ENCODE peak calls at places on chromosomes 1 and 21, in seven cellular contexts. One of them, this sample, is unnamed.

GRCh38 chr1:101178688-101179491 is 57.9 kb upstream of the S1PR1 start:
- DNase-seq in HepG2: no peak
- DNase-seq in K562: no peak
- DNase-seq in GM12878: peak; percentile 80
- DNase-seq in HCT116: no peak
- DNase-seq in Panc1: no peak
- DNase-seq in H1: no peak
- DNase-seq in this sample: no peak

GRCh38 chr1:201593200-201593828 is 54.4 kb downstream of the NAV1 start:
- DNase-seq in HCT116: no peak
- DNase-seq in K562: no peak
- DNase-seq in GM12878: no peak
- DNase-seq in Panc1: peak; percentile 28
- DNase-seq in HepG2: no peak
- DNase-seq in H1: no peak
- DNase-seq in this sample: peak; percentile 71

GRCh38 chr1:218548764-218549163 is 203.6 kb downstream of the TGFB2 start:
- DNase-seq in HepG2: no peak
- DNase-seq in K562: no peak
- DNase-seq in HCT116: no peak
- DNase-seq in Panc1: no peak
- DNase-seq in H1: no peak
- DNase-seq in GM12878: no peak
- DNase-seq in this sample: no peak

GRCh38 chr1:55560246-55560645 is 345.1 kb upstream of the USP24 start:
- DNase-seq in H1: no peak
- DNase-seq in K562: no peak
- DNase-seq in HepG2: no peak
- DNase-seq in GM12878: no peak
- DNase-seq in Panc1: no peak
- DNase-seq in HCT116: no peak
- DNase-seq in this sample: no peak

GRCh38 chr1:30198805-30199403 is 524.5 kb downstream of the MATN1 start:
- DNase-seq in HepG2: no peak
- DNase-seq in H1: no peak
- DNase-seq in GM12878: no peak
- DNase-seq in K562: no peak
- DNase-seq in Panc1: no peak
- DNase-seq in HCT116: no peak
- DNase-seq in this sample: no peak

GRCh38 chr1:145885738-145886287 is at the start of gene ANKRD35:
- DNase-seq in HepG2: peak; percentile 63
- DNase-seq in K562: peak; percentile 95
- DNase-seq in H1: peak; percentile 90
- DNase-seq in GM12878: no peak
- DNase-seq in HCT116: peak; percentile 22
- DNase-seq in Panc1: no peak
- DNase-seq in this sample: peak; percentile 95

GRCh38 chr1:200628223-200628868 is 7.8 kb upstream of the KIF14 start:
- DNase-seq in HCT116: no peak
- DNase-seq in H1: no peak
- DNase-seq in GM12878: peak; percentile 89
- DNase-seq in K562: no peak
- DNase-seq in HepG2: no peak
- DNase-seq in Panc1: no peak
- DNase-seq in this sample: no peak

GRCh38 chr1:242523968-242524570 is 428 bp downstream of the PLD5 start:
- DNase-seq in H1: peak; percentile 85
- DNase-seq in HepG2: no peak
- DNase-seq in GM12878: no peak
- DNase-seq in K562: peak; percentile 58
- DNase-seq in Panc1: no peak
- DNase-seq in HCT116: no peak
- DNase-seq in this sample: peak; percentile 94

DNA sequence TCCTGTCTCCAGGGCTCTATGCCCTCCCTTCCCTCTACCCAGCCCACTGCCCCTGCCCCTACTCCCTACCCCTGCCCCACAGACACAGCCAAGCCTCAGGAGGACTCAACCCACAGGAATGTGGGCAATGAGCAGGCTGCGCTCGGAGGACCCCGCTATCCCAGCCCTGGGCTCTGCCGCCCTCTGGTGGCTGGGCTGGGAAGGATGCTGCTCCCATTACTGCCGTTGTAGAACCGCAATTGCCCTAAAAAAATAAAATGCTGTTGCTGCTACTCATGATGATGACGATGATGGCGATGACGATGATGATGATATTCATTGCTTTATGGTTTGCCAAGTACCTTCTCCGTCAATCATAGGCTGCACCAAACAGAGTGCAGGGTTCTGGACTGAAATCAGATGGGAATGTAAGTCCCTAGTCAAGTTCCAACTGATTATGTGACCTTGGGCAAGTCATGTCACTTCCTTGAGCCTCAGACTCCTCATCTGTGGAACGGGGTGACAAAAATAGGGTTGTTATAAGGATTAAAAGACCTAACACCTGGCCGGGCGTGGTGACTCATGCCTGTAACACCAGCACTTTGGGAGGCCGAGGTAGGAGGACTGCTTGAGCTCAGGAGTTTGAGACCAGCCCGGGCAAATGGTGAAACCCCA is 24.6 kb downstream of the ARHGEF19 start:
- DNase-seq in HCT116: no peak
- DNase-seq in GM12878: no peak
- DNase-seq in Panc1: peak; percentile 86
- DNase-seq in HepG2: peak; percentile 52
- DNase-seq in K562: peak; percentile 95
- DNase-seq in H1: peak; percentile 95
- DNase-seq in this sample: peak; percentile 86
- TF ChIP-seq SIN3A in HCT116: no peak
- TF ChIP-seq SIN3A in GM12878: no peak
- TF ChIP-seq SIN3A in Panc1: no peak
- TF ChIP-seq SIN3A in HepG2: no peak
- TF ChIP-seq SIN3A in K562: no peak
- TF ChIP-seq SIN3A in H1: no peak
- TF ChIP-seq SIN3A in this sample: no peak

DNA sequence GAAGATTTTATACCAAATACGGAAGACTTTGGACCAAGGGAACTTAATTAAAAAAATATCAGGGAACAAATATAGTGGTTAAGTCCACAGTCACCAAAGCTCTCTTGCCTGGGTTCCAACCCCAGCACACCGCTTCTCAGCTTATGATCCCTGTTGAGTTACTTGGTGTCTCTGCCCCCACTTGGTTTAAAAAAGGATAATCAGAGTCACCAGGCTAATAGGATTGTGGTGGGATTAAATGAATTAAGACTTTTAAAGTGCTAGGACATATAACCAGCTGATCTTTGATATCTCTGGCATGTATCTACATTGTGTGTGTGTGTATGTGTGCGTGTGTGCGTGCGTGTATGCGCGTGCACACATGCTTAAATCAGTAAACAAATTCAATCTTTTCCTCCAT is 474.7 kb upstream of the DAB1 start:
- DNase-seq in K562: no peak
- DNase-seq in HepG2: no peak
- DNase-seq in GM12878: no peak
- DNase-seq in Panc1: no peak
- DNase-seq in HCT116: no peak
- DNase-seq in H1: no peak
- DNase-seq in this sample: no peak
- H3K27ac ChIP-seq in K562: no peak overlapping the region
- H3K27ac ChIP-seq in HepG2: no peak overlapping the region
- H3K27ac ChIP-seq in GM12878: no peak overlapping the region
- H3K27ac ChIP-seq in Panc1: no peak overlapping the region
- H3K27ac ChIP-seq in HCT116: no peak overlapping the region
- H3K27ac ChIP-seq in H1: no peak overlapping the region
- H3K27ac ChIP-seq in this sample: no peak overlapping the region

DNA sequence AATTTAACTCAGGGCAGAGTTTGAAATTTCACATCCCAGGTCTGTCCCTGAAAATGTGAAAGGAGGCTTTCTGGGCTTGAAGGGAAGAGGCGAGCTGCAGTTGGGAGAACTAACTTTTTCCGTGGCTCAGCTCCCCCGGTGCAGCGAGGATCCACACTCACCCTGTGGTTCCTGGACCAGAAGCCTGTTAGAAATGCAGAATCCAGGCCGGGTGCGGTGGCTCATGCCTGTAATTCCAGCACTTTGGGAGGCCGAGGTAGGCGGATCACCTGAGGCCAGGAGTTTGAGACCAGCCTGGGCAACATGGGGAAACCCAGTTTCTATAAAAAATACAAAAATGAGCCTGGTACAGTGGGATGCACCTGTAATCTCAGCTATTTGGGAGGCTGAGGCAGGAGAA is 2.9 kb upstream of the DHRS3 start:
- DNase-seq in Panc1: no peak
- DNase-seq in HepG2: no peak
- DNase-seq in K562: no peak
- DNase-seq in HCT116: no peak
- DNase-seq in H1: no peak
- DNase-seq in GM12878: no peak
- DNase-seq in this sample: no peak
- TF ChIP-seq SIN3A in Panc1: no peak
- TF ChIP-seq SIN3A in HepG2: no peak
- TF ChIP-seq SIN3A in K562: no peak
- TF ChIP-seq SIN3A in HCT116: no peak
- TF ChIP-seq SIN3A in H1: no peak
- TF ChIP-seq SIN3A in GM12878: no peak
- TF ChIP-seq SIN3A in this sample: no peak

GRCh38 chr21:36419996-36420395 is 34.8 kb downstream of the CHAF1B start:
- DNase-seq in K562: peak; percentile 89
- DNase-seq in Panc1: no peak
- DNase-seq in HepG2: peak; percentile 63
- DNase-seq in HCT116: peak; percentile 77
- DNase-seq in H1: peak; percentile 79
- DNase-seq in GM12878: no peak
- DNase-seq in this sample: peak; percentile 85

GRCh38 chr21:36422279-36423098 is 37.3 kb downstream of the CHAF1B start:
- DNase-seq in H1: peak; percentile 85
- DNase-seq in HepG2: peak; percentile 40
- DNase-seq in K562: peak; percentile 90
- DNase-seq in HCT116: peak; percentile 34
- DNase-seq in Panc1: no peak
- DNase-seq in GM12878: no peak
- DNase-seq in this sample: peak; percentile 59

GRCh38 chr21:36415375-36415774 is 30.2 kb downstream of the CHAF1B start:
- DNase-seq in HCT116: no peak
- DNase-seq in Panc1: no peak
- DNase-seq in H1: no peak
- DNase-seq in K562: no peak
- DNase-seq in GM12878: no peak
- DNase-seq in HepG2: no peak
- DNase-seq in this sample: no peak

GRCh38 chr21:36420571-36421339 is 35.6 kb downstream of the CHAF1B start:
- DNase-seq in HepG2: no peak
- DNase-seq in Panc1: no peak
- DNase-seq in GM12878: no peak
- DNase-seq in HCT116: no peak
- DNase-seq in H1: no peak
- DNase-seq in K562: no peak
- DNase-seq in this sample: no peak

GRCh38 chr21:36419241-36419640 is 34.0 kb downstream of the CHAF1B start:
- DNase-seq in K562: no peak
- DNase-seq in H1: no peak
- DNase-seq in HCT116: no peak
- DNase-seq in HepG2: no peak
- DNase-seq in Panc1: no peak
- DNase-seq in GM12878: no peak
- DNase-seq in this sample: no peak
- H3K27ac ChIP-seq in K562: no peak overlapping the region
- H3K27ac ChIP-seq in H1: no peak overlapping the region
- H3K27ac ChIP-seq in HCT116: no peak overlapping the region
- H3K27ac ChIP-seq in HepG2: no peak overlapping the region
- H3K27ac ChIP-seq in Panc1: no peak overlapping the region
- H3K27ac ChIP-seq in GM12878: no peak overlapping the region
- H3K27ac ChIP-seq in this sample: no peak overlapping the region

GRCh38 chr1:42142894-42143675 is 10.1 kb upstream of the GUCA2B start:
- DNase-seq in HCT116: no peak
- DNase-seq in HepG2: no peak
- DNase-seq in GM12878: no peak
- DNase-seq in Panc1: no peak
- DNase-seq in H1: peak; percentile 14
- DNase-seq in K562: no peak
- DNase-seq in this sample: no peak
- TF ChIP-seq SIN3A in HCT116: no peak
- TF ChIP-seq SIN3A in HepG2: no peak
- TF ChIP-seq SIN3A in GM12878: no peak
- TF ChIP-seq SIN3A in Panc1: no peak
- TF ChIP-seq SIN3A in H1: no peak
- TF ChIP-seq SIN3A in K562: no peak
- TF ChIP-seq SIN3A in this sample: no peak

DNA sequence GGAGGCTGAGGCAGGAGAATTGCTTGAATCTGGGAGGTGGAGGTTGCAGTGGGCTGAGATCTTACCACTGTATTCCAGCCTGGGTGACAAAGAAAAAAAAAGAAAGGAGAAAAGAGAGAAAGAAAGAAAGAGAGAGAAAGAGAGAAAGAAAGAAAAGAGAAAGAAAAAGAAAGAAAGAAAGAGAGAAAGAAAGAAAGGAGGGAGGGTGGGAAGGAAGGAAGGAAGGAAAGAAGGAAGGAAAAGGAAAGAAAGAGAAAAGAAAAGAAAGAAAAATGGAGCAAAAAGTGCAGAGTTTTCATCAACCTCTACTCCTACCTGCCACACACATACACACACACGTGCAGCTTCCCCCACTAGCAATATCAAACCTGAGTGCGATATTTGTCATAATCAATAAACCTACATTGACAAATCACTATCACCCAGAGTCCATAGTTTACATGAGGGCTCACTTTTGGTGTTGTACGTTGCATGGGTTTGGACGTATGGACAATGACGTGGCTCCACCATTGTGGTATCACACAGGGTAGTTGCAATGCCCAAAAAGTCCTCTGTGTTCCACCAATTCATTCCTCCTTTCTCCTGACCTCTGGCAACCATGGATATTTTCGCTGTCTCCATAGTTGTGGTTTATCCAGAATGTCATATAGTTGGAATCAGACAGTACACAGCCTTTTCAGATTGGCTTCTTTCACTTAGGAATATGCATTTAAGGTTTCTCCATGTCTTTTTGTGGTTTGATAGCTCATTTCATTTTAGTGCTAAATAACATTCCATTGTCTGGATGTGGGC is 36.5 kb downstream of the EVA1C start:
- DNase-seq in HCT116: no peak
- DNase-seq in H1: no peak
- DNase-seq in GM12878: no peak
- DNase-seq in Panc1: no peak
- DNase-seq in K562: no peak
- DNase-seq in HepG2: no peak
- DNase-seq in this sample: no peak
- H3K27ac ChIP-seq in HCT116: no peak overlapping the region
- H3K27ac ChIP-seq in H1: no peak overlapping the region
- H3K27ac ChIP-seq in GM12878: no peak overlapping the region
- H3K27ac ChIP-seq in Panc1: no peak overlapping the region
- H3K27ac ChIP-seq in K562: no peak overlapping the region
- H3K27ac ChIP-seq in HepG2: no peak overlapping the region
- H3K27ac ChIP-seq in this sample: no peak overlapping the region